ENCODE peak calls at places on chromosomes 6 and 20, in nine cellular contexts. H is A549; Q is T-helper 17 cell; T is stimulated activated CD4-positive, alpha-beta T cell treated with anti-CD3 and anti-CD28 coated beads, Interleukin-2, amount 100 ng/mL, for 48 hours; I is H4; Y is iPS-NIHi11; P is left ventricle myocardium inferior; Z is EL; R is amniotic stem cell. A is an unnamed sample.

GRCh38 chr6:1678201-1678600 is 68.5 kb downstream of the FOXC1 start:
- DNase-seq in Y (no peak), P (no peak), I (no peak), Q (no peak), T (no peak), H (no peak), Z (no peak), R (no peak), A (no peak)

GRCh38 chr6:14987490-14987889 is 258.4 kb upstream of the JARID2 start:
- DNase-seq in H (no peak), Z (no peak), Q (no peak), I (no peak), T (no peak), R (no peak), P (no peak), Y (no peak), A (no peak)

GRCh38 chr6:45002390-45002789 is 325.7 kb upstream of the RUNX2 start:
- DNase-seq in H (no peak), Q (no peak), R (no peak), P (no peak), T (no peak), Y (no peak), Z (peak; percentile 1), I (peak; percentile 6), A (no peak)

GRCh38 chr6:134249412-134249758 is 68.5 kb downstream of the SGK1 start:
- DNase-seq in P (no peak), H (no peak), Z (no peak), Y (no peak), Q (no peak), R (no peak), I (no peak), T (no peak), A (no peak)

GRCh38 chr20:63100401-63100925 is 93.7 kb upstream of the BHLHE23 start:
- DNase-seq in H (no peak), Y (peak; percentile 38), I (no peak), P (peak; percentile 8), T (no peak), Q (no peak), Z (no peak), R (no peak), A (no peak)

GRCh38 chr20:24638546-24639166 is 169.2 kb downstream of the SYNDIG1 start:
- DNase-seq in P (no peak), I (no peak), R (no peak), Q (no peak), Z (no peak), T (no peak), Y (no peak), H (no peak), A (no peak)

GRCh38 chr6:4103929-4104328 is 25.0 kb upstream of the FAM217A start:
- DNase-seq in R (no peak), Y (peak; percentile 31), P (no peak), H (no peak), Q (no peak), Z (no peak), I (no peak), T (no peak), A (no peak)

GRCh38 chr20:6014957-6015356 is 38.9 kb downstream of the LRRN4 start:
- DNase-seq in Z (no peak), Y (no peak), H (no peak), I (no peak), T (no peak), R (no peak), Q (no peak), P (no peak), A (no peak)

GRCh38 chr20:58634121-58634817 is 16.8 kb upstream of the STX16 start:
- DNase-seq in Q (no peak), P (no peak), Y (no peak), I (no peak), R (no peak), Z (no peak), H (no peak), T (no peak), A (no peak)

GRCh38 chr6:34360556-34360955 is 31.9 kb downstream of the NUDT3 start:
- DNase-seq in T (no peak), H (no peak), P (no peak), Q (no peak), Z (peak; percentile 55), R (peak; percentile 26), I (no peak), Y (no peak), A (no peak)

GRCh38 chr20:34716921-34717229 is 12.7 kb downstream of the TP53INP2 start:
- DNase-seq in H (no peak), P (no peak), R (no peak), I (no peak), T (no peak), Z (no peak), Y (no peak), Q (no peak), A (no peak)

GRCh38 chr20:38982291-38982690 is 20.1 kb downstream of the DHX35 start:
- DNase-seq in T (no peak), I (no peak), Y (no peak), P (no peak), Q (no peak), Z (peak; percentile 47), R (no peak), H (no peak), A (no peak)

GRCh38 chr20:40945754-40946451 is 82.7 kb upstream of the TOP1 start:
- DNase-seq in P (peak; percentile 48), I (no peak), T (no peak), H (peak; percentile 59), R (no peak), Z (peak; percentile 40), Q (no peak), Y (peak; percentile 79), A (peak; percentile 72)

GRCh38 chr6:136521430-136521829 is 28.8 kb downstream of the MAP7 start:
- DNase-seq in Q (no peak), P (no peak), I (no peak), T (no peak), R (no peak), Z (no peak), H (no peak), Y (no peak), A (no peak)

GRCh38 chr20:63819224-63819917 is 11.7 kb downstream of the ZBTB46 start:
- DNase-seq in Q (no peak), R (no peak), Z (peak; percentile 39), T (no peak), P (peak; percentile 44), I (no peak), H (peak; percentile 52), Y (no peak), A (no peak)

GRCh38 chr20:40511478-40511877 is 177.6 kb downstream of the MAFB start:
- DNase-seq in I (no peak), T (no peak), Z (peak; percentile 47), P (peak; percentile 18), Y (no peak), H (no peak), R (no peak), Q (no peak), A (no peak)

GRCh38 chr20:36107881-36108280 is 46.7 kb upstream of the EPB41L1 start:
- DNase-seq in R (no peak), T (no peak), Y (no peak), Q (no peak), H (no peak), I (no peak), P (no peak), Z (no peak), A (no peak)

GRCh38 chr20:57890254-57890800 is 180.5 kb upstream of the PMEPA1 start:
- DNase-seq in R (no peak), Y (no peak), H (no peak), I (no peak), P (no peak), T (no peak), Q (no peak), Z (no peak), A (no peak)

GRCh38 chr20:48995599-48995998 is 50.5 kb upstream of the CSE1L start:
- DNase-seq in Y (no peak), Q (no peak), H (no peak), Z (no peak), R (no peak), P (no peak), I (no peak), T (no peak), A (no peak)

GRCh38 chr6:100880149-100880900 is 804 bp downstream of the ASCC3 start:
- DNase-seq in I (no peak), R (no peak), Q (no peak), Z (peak; percentile 41), P (no peak), H (peak; percentile 15), T (no peak), Y (no peak), A (no peak)

GRCh38 chr20:13340088-13340487 is 119.0 kb downstream of the ISM1 start:
- DNase-seq in T (no peak), Q (no peak), Z (peak; percentile 29), P (no peak), I (no peak), R (no peak), H (peak; percentile 29), Y (no peak), A (no peak)

GRCh38 chr20:8155229-8155628 is 23.2 kb downstream of the PLCB1 start:
- DNase-seq in T (no peak), R (no peak), Y (no peak), I (no peak), P (no peak), H (peak; percentile 75), Q (no peak), Z (peak; percentile 21), A (no peak)

GRCh38 chr20:6173481-6173880 is 50.7 kb upstream of the FERMT1 start:
- DNase-seq in Z (no peak), P (no peak), R (no peak), I (no peak), H (no peak), Y (no peak), Q (no peak), T (no peak), A (no peak)

GRCh38 chr6:106918128-106918527 is 56.4 kb downstream of the CD24 start:
- DNase-seq in I (no peak), H (no peak), T (no peak), P (no peak), Y (no peak), Z (no peak), R (no peak), Q (no peak), A (no peak)